ENCODE peak calls at places on chromosomes 16 and 17, in four cellular contexts. V is PC-3, A is B cell, E is OCI-LY7. B is an unnamed sample.

GRCh38 chr17:54013117-54013516 is 190.4 kb downstream of the KIF2B start:
- DNase-seq in V (no peak), E (no peak), A (no peak), B (no peak)

GRCh38 chr16:69725480-69726312 is 664 bp downstream of the NQO1 start:
- DNase-seq in V (no peak), A (no peak), E (no peak), B (no peak)

GRCh38 chr17:47959825-47960655 is 2.4 kb upstream of the PRR15L start:
- DNase-seq in V (no peak), E (no peak), A (no peak), B (no peak)

GRCh38 chr16:27676807-27677206 is 126.9 kb downstream of the KATNIP start:
- DNase-seq in E (no peak), V (peak; percentile 48), A (no peak), B (no peak)

GRCh38 chr17:50483266-50483665 is 4.6 kb downstream of the RSAD1 start:
- DNase-seq in E (no peak), V (no peak), A (no peak), B (no peak)

GRCh38 chr16:61323456-61323855 is 712.8 kb downstream of the CDH8 start:
- DNase-seq in A (no peak), E (no peak), V (no peak), B (no peak)

GRCh38 chr17:17511971-17512858 is 16.0 kb upstream of the RASD1 start:
- DNase-seq in E (no peak), V (peak; percentile 97), A (no peak), B (no peak)

GRCh38 chr17:48457080-48457836 is 27.2 kb upstream of the SKAP1 start:
- DNase-seq in V (peak; percentile 87), A (peak; percentile 82), E (peak; percentile 88), B (peak; percentile 53)

GRCh38 chr16:88686439-88687253 is at the start of gene SNAI3:
- DNase-seq in A (peak; percentile 89), V (peak; percentile 76), E (peak; percentile 89), B (peak; percentile 98)

GRCh38 chr16:72637306-72637705 is 410.6 kb downstream of the ZFHX3 start:
- DNase-seq in V (peak; percentile 55), E (no peak), A (no peak), B (no peak)

GRCh38 chr16:47113130-47113529 is 30.6 kb downstream of the NETO2 start:
- DNase-seq in A (no peak), V (no peak), E (no peak), B (no peak)

GRCh38 chr17:82200743-82201497 is 11.7 kb downstream of the CCDC57 start:
- DNase-seq in A (no peak), E (no peak), V (no peak), B (no peak)

GRCh38 chr16:25014500-25015147 is 545 bp downstream of the ARHGAP17 start:
- DNase-seq in A (no peak), E (peak; percentile 42), V (peak; percentile 39), B (no peak)

GRCh38 chr17:77246110-77247047 is 105.6 kb downstream of the SEC14L1 start:
- DNase-seq in V (no peak), E (peak; percentile 62), A (no peak), B (no peak)

GRCh38 chr16:11497851-11498289 is 88.8 kb downstream of the LITAF start:
- DNase-seq in A (no peak), V (no peak), E (no peak), B (no peak)

GRCh38 chr16:46884513-46885293 is 541 bp downstream of the GPT2 start:
- DNase-seq in V (no peak), E (peak; percentile 55), A (no peak), B (peak; percentile 30)

GRCh38 chr16:14427371-14427948 is 202.6 kb downstream of the PARN start:
- DNase-seq in E (no peak), V (peak; percentile 16), A (no peak), B (no peak)

GRCh38 chr17:65865715-65866425 is 304.4 kb upstream of the AXIN2 start:
- DNase-seq in V (no peak), A (no peak), E (no peak), B (no peak)

GRCh38 chr17:11241611-11242226 is 706 bp downstream of the SHISA6 start:
- DNase-seq in E (no peak), V (no peak), A (no peak), B (no peak)

GRCh38 chr17:32929588-32929987 is 1.6 kb downstream of the TMEM98 start:
- DNase-seq in E (no peak), A (no peak), V (no peak), B (no peak)

GRCh38 chr17:49977463-49978389 is 8.7 kb downstream of the DLX4 start:
- DNase-seq in V (no peak), E (no peak), A (no peak), B (no peak)

GRCh38 chr17:3712811-3713463 is 10.8 kb upstream of the HASPIN start:
- DNase-seq in E (no peak), A (no peak), V (no peak), B (peak; percentile 50)

GRCh38 chr16:51150159-51150893 is 744 bp downstream of the SALL1 start:
- DNase-seq in V (no peak), E (no peak), A (no peak), B (no peak)

GRCh38 chr17:14341866-14342265 is 41.0 kb downstream of the HS3ST3B1 start:
- DNase-seq in A (no peak), V (no peak), E (no peak), B (no peak)

GRCh38 chr16:51510416-51510815 is 359.3 kb upstream of the SALL1 start:
- DNase-seq in E (no peak), V (no peak), A (no peak), B (no peak)

GRCh38 chr17:31802502-31802901 is 56.5 kb downstream of the COPRS start:
- DNase-seq in V (no peak), E (peak; percentile 18), A (no peak), B (no peak)

GRCh38 chr16:69939821-69940585 is 11.1 kb upstream of the CLEC18A start:
- DNase-seq in V (no peak), E (no peak), A (no peak), B (no peak)

GRCh38 chr16:6231351-6231750 is 1101.3 kb upstream of the RBFOX1 start:
- DNase-seq in V (no peak), E (no peak), A (no peak), B (no peak)

GRCh38 chr16:81778861-81779539 is at the start of gene PLCG2:
- DNase-seq in A (peak; percentile 84), V (peak; percentile 65), E (peak; percentile 85), B (peak; percentile 94)
- TF ChIP-seq CTCF in A (no peak), V (no peak), E (no peak), B (peak; percentile 1)

GRCh38 chr17:75784473-75785015 is at the start of gene UNK:
- DNase-seq in V (peak; percentile 99), A (peak; percentile 99), E (peak; percentile 100), B (peak; percentile 97)
- TF ChIP-seq CTCF in V (no peak), A (no peak), E (no peak), B (no peak)

GRCh38 chr17:7887482-7888183 is 956 bp upstream of the CHD3 start:
- DNase-seq in E (peak; percentile 90), A (peak; percentile 67), V (peak; percentile 93), B (peak; percentile 92)
- TF ChIP-seq CTCF in E (peak; percentile 18), A (no peak), V (no peak), B (no peak)

GRCh38 chr16:55479560-55480197 is 681 bp downstream of the MMP2 start:
- DNase-seq in A (no peak), V (no peak), E (no peak), B (no peak)

GRCh38 chr16:55476625-55477533 is 2.1 kb upstream of the MMP2 start:
- DNase-seq in E (no peak), A (no peak), V (peak; percentile 12), B (no peak)

GRCh38 chr16:55482056-55482455 is 3.1 kb downstream of the MMP2 start:
- DNase-seq in E (no peak), A (no peak), V (peak; percentile 4), B (no peak)

GRCh38 chr16:55480228-55480655 is 1.2 kb downstream of the MMP2 start:
- DNase-seq in A (no peak), V (peak; percentile 4), E (no peak), B (no peak)

DNA sequence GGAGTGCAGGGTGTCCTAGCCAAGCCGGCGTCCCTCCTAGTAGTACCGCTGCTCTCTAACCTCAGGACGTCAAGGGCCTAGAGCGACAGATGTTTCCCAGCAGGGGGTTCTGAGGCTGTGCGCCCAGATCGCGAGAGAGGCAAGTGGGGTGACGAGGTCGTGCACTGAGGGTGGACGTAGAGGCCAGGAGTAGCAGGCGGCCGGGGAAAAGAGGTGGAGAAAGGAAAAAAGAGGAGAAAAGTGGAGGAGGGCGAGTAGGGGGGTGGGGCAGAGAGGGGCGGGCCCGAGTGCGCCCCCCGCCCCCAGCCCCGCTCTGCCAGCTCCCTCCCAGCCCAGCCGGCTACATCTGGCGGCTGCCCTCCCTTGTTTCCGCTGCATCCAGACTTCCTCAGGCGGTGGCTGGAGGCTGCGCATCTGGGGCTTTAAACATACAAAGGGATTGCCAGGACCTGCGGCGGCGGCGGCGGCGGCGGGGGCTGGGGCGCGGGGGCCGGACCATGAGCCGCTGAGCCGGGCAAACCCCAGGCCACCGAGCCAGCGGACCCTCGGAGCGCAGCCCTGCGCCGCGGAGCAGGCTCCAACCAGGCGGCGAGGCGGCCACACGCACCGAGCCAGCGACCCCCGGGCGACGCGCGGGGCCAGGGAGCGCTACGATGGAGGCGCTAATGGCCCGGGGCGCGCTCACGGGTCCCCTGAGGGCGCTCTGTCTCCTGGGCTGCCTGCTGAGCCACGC is at the start of gene MMP2:
- DNase-seq in V (no peak), A (no peak), E (no peak), B (no peak)
- TF ChIP-seq CTCF in V (no peak), A (no peak), E (no peak), B (no peak)

DNA sequence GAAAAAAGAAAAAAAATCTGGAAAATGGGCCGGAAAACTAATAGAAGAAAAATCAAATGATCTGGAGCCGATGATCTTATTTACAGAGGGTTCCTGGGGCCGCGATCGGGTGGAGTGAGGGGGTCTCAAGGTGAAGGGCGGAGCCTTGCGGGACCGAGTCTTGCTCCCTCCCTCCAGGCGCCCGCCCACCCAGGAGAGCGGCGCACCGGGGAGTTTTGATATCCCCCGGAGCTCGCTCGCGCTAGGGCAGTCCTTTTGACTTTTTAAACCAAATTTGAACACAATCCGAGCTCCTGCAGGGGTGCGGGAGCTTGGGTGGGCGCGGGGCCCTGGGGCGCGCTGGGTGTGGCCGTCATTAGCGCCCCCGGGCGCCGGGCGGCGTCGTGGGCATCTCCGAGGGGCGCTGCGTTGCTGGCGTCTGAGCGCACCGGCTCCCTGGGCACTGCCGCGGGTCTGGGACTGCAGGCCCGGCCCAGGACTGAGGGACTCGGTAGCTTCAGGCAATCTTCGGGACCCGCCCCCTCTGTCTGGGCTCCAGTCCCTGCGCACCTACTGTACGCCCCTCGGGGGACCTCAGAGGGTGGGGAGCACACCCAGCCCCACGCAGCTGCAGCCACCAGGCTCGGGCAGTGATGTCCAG is 10.9 kb downstream of the MAF start:
- DNase-seq in V (no peak), A (no peak), E (no peak), B (no peak)
- TF ChIP-seq CTCF in V (no peak), A (no peak), E (no peak), B (no peak)

GRCh38 chr17:41418116-41418860 is 6.1 kb downstream of the KRT37 start:
- DNase-seq in E (no peak), V (peak; percentile 52), A (no peak), B (no peak)

GRCh38 chr17:41416478-41416877 is 7.9 kb downstream of the KRT37 start:
- DNase-seq in V (no peak), A (no peak), E (no peak), B (no peak)

GRCh38 chr17:41415833-41416335 is 8.5 kb downstream of the KRT37 start:
- DNase-seq in V (no peak), E (no peak), A (no peak), B (no peak)

GRCh38 chr17:41419712-41420111 is 4.7 kb downstream of the KRT37 start:
- DNase-seq in E (no peak), V (no peak), A (no peak), B (no peak)

GRCh38 chr17:41417576-41418015 is 6.8 kb downstream of the KRT37 start:
- DNase-seq in V (peak; percentile 84), A (no peak), E (peak; percentile 10), B (peak; percentile 43)
- TF ChIP-seq CTCF in V (peak; percentile 73), A (peak; percentile 47), E (peak; percentile 71), B (peak; percentile 42)

B was measured in GM13977.